ENCODE peak calls at places on chromosomes 3 and 15, in eight cellular contexts. B is activated CD4-positive, alpha-beta T cell treated with anti-CD3 and anti-CD28 coated beads for 48 hours; F is fibroblast of the aortic adventitia; N is prostate gland; J is natural killer cell; U is nucleus accumbens; O is NCI-H345; H is NCI-H1417. W is an unnamed sample.
A peak's percentile ranks its signal among the peaks of the same experiment; 100 is the strongest.

GRCh38 chr3:153373571-153373970 is 211.5 kb downstream of the RAP2B start:
- DNase-seq in B (no peak), F (peak; percentile 13), N (no peak), J (no peak), U (no peak), O (no peak), H (no peak), W (peak; percentile 55)

GRCh38 chr3:122325769-122326168 is 721 bp downstream of the CSTA start:
- DNase-seq in B (no peak), F (no peak), N (no peak), J (no peak), U (no peak), O (no peak), H (no peak), W (no peak)

GRCh38 chr15:66706225-66706732 is 4.2 kb downstream of the SMAD6 start:
- DNase-seq in B (no peak), F (peak; percentile 65), N (no peak), J (no peak), U (no peak), O (no peak), H (no peak), W (no peak)

GRCh38 chr3:123783811-123784210 is 100.3 kb downstream of the MYLK start:
- DNase-seq in B (no peak), F (no peak), N (no peak), J (no peak), U (no peak), O (no peak), H (no peak), W (peak; percentile 88)

GRCh38 chr3:149813367-149814281 is 609 bp downstream of the RNF13 start:
- DNase-seq in B (peak; percentile 12), F (peak; percentile 51), N (peak; percentile 55), J (peak; percentile 18), U (peak; percentile 33), O (no peak), H (peak; percentile 63), W (peak; percentile 41)

GRCh38 chr15:32870240-32871033 is 152.6 kb downstream of the GREM1 start:
- DNase-seq in B (peak; percentile 4), F (peak; percentile 99), N (no peak), J (no peak), U (no peak), O (no peak), H (no peak), W (peak; percentile 98)

GRCh38 chr15:52567886-52568568 is 803 bp downstream of the ARPP19 start:
- DNase-seq in B (peak; percentile 71), F (peak; percentile 51), N (peak; percentile 23), J (no peak), U (no peak), O (peak; percentile 3), H (peak; percentile 72), W (peak; percentile 36)

GRCh38 chr3:55471522-55472280 is 15.4 kb downstream of the WNT5A start:
- DNase-seq in B (no peak), F (no peak), N (no peak), J (no peak), U (no peak), O (no peak), H (no peak), W (no peak)

GRCh38 chr15:91108421-91108820 is 8.4 kb downstream of the SV2B start:
- DNase-seq in B (no peak), F (no peak), N (no peak), J (no peak), U (no peak), O (no peak), H (no peak), W (no peak)

GRCh38 chr15:73870700-73871408 is 2.5 kb upstream of the TBC1D21 start:
- DNase-seq in B (no peak), F (peak; percentile 86), N (no peak), J (no peak), U (no peak), O (no peak), H (no peak), W (peak; percentile 41)

GRCh38 chr3:197001106-197001971 is 28.3 kb downstream of the MELTF start:
- DNase-seq in B (no peak), F (no peak), N (no peak), J (no peak), U (no peak), O (no peak), H (peak; percentile 85), W (no peak)

GRCh38 chr3:153145454-153145853 is 16.6 kb upstream of the RAP2B start:
- DNase-seq in B (no peak), F (no peak), N (no peak), J (no peak), U (no peak), O (no peak), H (no peak), W (no peak)

GRCh38 chr15:57003418-57003817 is 85.0 kb downstream of the TCF12 start:
- DNase-seq in B (no peak), F (peak; percentile 46), N (no peak), J (no peak), U (no peak), O (no peak), H (no peak), W (no peak)

GRCh38 chr15:36933239-36933990 is 166.9 kb downstream of the MEIS2 start:
- DNase-seq in B (no peak), F (no peak), N (no peak), J (no peak), U (no peak), O (no peak), H (no peak), W (no peak)

GRCh38 chr3:129417354-129417753 is 11.1 kb downstream of the EFCAB12 start:
- DNase-seq in B (no peak), F (peak; percentile 84), N (no peak), J (no peak), U (no peak), O (no peak), H (no peak), W (peak; percentile 87)

GRCh38 chr3:170357176-170357919 is at the start of gene SKIL:
- DNase-seq in B (peak; percentile 96), F (peak; percentile 95), N (peak; percentile 97), J (peak; percentile 96), U (peak; percentile 92), O (peak; percentile 93), H (peak; percentile 98), W (peak; percentile 95)

GRCh38 chr15:63986751-63987341 is 59.4 kb downstream of the DAPK2 start:
- DNase-seq in B (no peak), F (no peak), N (no peak), J (no peak), U (no peak), O (no peak), H (no peak), W (no peak)

GRCh38 chr15:40878785-40879184 is 4.8 kb upstream of the RHOV start:
- DNase-seq in B (peak; percentile 51), F (peak; percentile 31), N (no peak), J (no peak), U (no peak), O (no peak), H (no peak), W (no peak)

GRCh38 chr3:82163907-82164520 is 402.6 kb upstream of the GBE1 start:
- DNase-seq in B (no peak), F (peak; percentile 22), N (no peak), J (no peak), U (no peak), O (no peak), H (no peak), W (no peak)

GRCh38 chr15:93235926-93236781 is 147.1 kb upstream of the RGMA start:
- DNase-seq in B (no peak), F (no peak), N (no peak), J (no peak), U (no peak), O (no peak), H (no peak), W (no peak)

GRCh38 chr3:10306156-10306555 is 13.4 kb upstream of the GHRL start:
- DNase-seq in B (no peak), F (no peak), N (no peak), J (no peak), U (no peak), O (no peak), H (no peak), W (no peak)

GRCh38 chr15:75455982-75456531 is 4.6 kb upstream of the SIN3A start:
- DNase-seq in B (peak; percentile 74), F (peak; percentile 59), N (no peak), J (no peak), U (no peak), O (peak; percentile 49), H (no peak), W (peak; percentile 64)

GRCh38 chr15:101358895-101359294 is 63.8 kb upstream of the SNRPA1 start:
- DNase-seq in B (no peak), F (no peak), N (peak; percentile 69), J (no peak), U (no peak), O (no peak), H (no peak), W (peak; percentile 5)

GRCh38 chr3:182979103-182979697 is 1.1 kb downstream of the DCUN1D1 start:
- DNase-seq in B (no peak), F (no peak), N (no peak), J (no peak), U (no peak), O (peak; percentile 50), H (peak; percentile 89), W (peak; percentile 39)

GRCh38 chr3:172065967-172066762 is 26.8 kb downstream of the FNDC3B start:
- DNase-seq in B (no peak), F (peak; percentile 57), N (no peak), J (no peak), U (no peak), O (no peak), H (no peak), W (peak; percentile 70)

GRCh38 chr3:15768421-15769255 is 29.1 kb downstream of the ANKRD28 start:
- DNase-seq in B (no peak), F (peak; percentile 96), N (no peak), J (no peak), U (no peak), O (no peak), H (peak; percentile 12), W (peak; percentile 93)

GRCh38 chr3:170307998-170308398 is 49.5 kb upstream of the SKIL start:
- DNase-seq in B (no peak), F (peak; percentile 49), N (no peak), J (no peak), U (no peak), O (no peak), H (peak; percentile 38), W (peak; percentile 56)

GRCh38 chr15:51735611-51736010 is 1.8 kb downstream of the LYSMD2 start:
- DNase-seq in B (peak; percentile 48), F (no peak), N (no peak), J (no peak), U (no peak), O (no peak), H (no peak), W (no peak)

GRCh38 chr3:114627760-114628159 is 333.9 kb downstream of the TIGIT start:
- DNase-seq in B (no peak), F (peak; percentile 64), N (no peak), J (no peak), U (no peak), O (no peak), H (no peak), W (no peak)

GRCh38 chr3:125313060-125313635 is 62.0 kb downstream of the ZNF148 start:
- DNase-seq in B (no peak), F (peak; percentile 39), N (no peak), J (no peak), U (no peak), O (no peak), H (no peak), W (peak; percentile 86)

GRCh38 chr3:122102191-122102935 is 47.2 kb downstream of the CD86 start:
- DNase-seq in B (peak; percentile 17), F (no peak), N (no peak), J (no peak), U (no peak), O (no peak), H (no peak), W (no peak)

GRCh38 chr3:108029466-108029865 is 61.4 kb downstream of the CD47 start:
- DNase-seq in B (no peak), F (no peak), N (no peak), J (no peak), U (no peak), O (no peak), H (no peak), W (no peak)

GRCh38 chr3:113546414-113546893 is 14.1 kb downstream of the SIDT1 start:
- DNase-seq in B (no peak), F (no peak), N (no peak), J (no peak), U (no peak), O (no peak), H (no peak), W (no peak)

GRCh38 chr15:64572856-64573255 is 112.5 kb downstream of the ZNF609 start:
- DNase-seq in B (no peak), F (no peak), N (no peak), J (no peak), U (no peak), O (no peak), H (no peak), W (no peak)

W was measured in lung microvascular endothelial cell.